ENCODE peak calls at places on chromosomes 5 and 9, in ten cellular contexts. One of them, this sample, is unnamed.

GRCh38 chr9:114481789-114482188 is 23.5 kb downstream of the WHRN start:
- DNase-seq in tibial artery: no peak
- DNase-seq in AML-193: no peak
- DNase-seq in GM10248: no peak
- DNase-seq in activated CD8-positive, alpha-beta memory T cell treated with anti-CD3 and anti-CD28 coated beads, Interleukin-2, amount 50 U/mL, for 48 hours: no peak
- DNase-seq in body of pancreas: no peak
- DNase-seq in activated CD4-positive, alpha-beta memory T cell treated with anti-CD3 and anti-CD28 coated beads, Interleukin-2, amount 10 ng/mL, durations not matched to agents 7 days and 5 days: no peak
- DNase-seq in Karpas-422: no peak
- DNase-seq in keratinocyte: no peak
- DNase-seq in NCI-H69: no peak
- DNase-seq in this sample: no peak

GRCh38 chr9:131361202-131361833 is 32.6 kb upstream of the PRRC2B start:
- DNase-seq in NCI-H69: peak
- DNase-seq in Karpas-422: no peak
- DNase-seq in tibial artery: no peak
- DNase-seq in activated CD4-positive, alpha-beta memory T cell treated with anti-CD3 and anti-CD28 coated beads, Interleukin-2, amount 10 ng/mL, durations not matched to agents 7 days and 5 days: no peak
- DNase-seq in GM10248: no peak
- DNase-seq in activated CD8-positive, alpha-beta memory T cell treated with anti-CD3 and anti-CD28 coated beads, Interleukin-2, amount 50 U/mL, for 48 hours: peak
- DNase-seq in keratinocyte: peak
- DNase-seq in body of pancreas: no peak
- DNase-seq in AML-193: no peak
- DNase-seq in this sample: peak

GRCh38 chr9:2859776-2860379 is 16.0 kb upstream of the PUM3 start:
- DNase-seq in AML-193: peak
- DNase-seq in NCI-H69: peak
- DNase-seq in keratinocyte: no peak
- DNase-seq in body of pancreas: peak
- DNase-seq in Karpas-422: peak
- DNase-seq in tibial artery: no peak
- DNase-seq in activated CD4-positive, alpha-beta memory T cell treated with anti-CD3 and anti-CD28 coated beads, Interleukin-2, amount 10 ng/mL, durations not matched to agents 7 days and 5 days: peak
- DNase-seq in GM10248: peak
- DNase-seq in activated CD8-positive, alpha-beta memory T cell treated with anti-CD3 and anti-CD28 coated beads, Interleukin-2, amount 50 U/mL, for 48 hours: peak
- DNase-seq in this sample: peak

GRCh38 chr5:148388692-148389091 is 4.9 kb downstream of the FBXO38 start:
- DNase-seq in keratinocyte: no peak
- DNase-seq in activated CD4-positive, alpha-beta memory T cell treated with anti-CD3 and anti-CD28 coated beads, Interleukin-2, amount 10 ng/mL, durations not matched to agents 7 days and 5 days: no peak
- DNase-seq in GM10248: no peak
- DNase-seq in body of pancreas: no peak
- DNase-seq in activated CD8-positive, alpha-beta memory T cell treated with anti-CD3 and anti-CD28 coated beads, Interleukin-2, amount 50 U/mL, for 48 hours: no peak
- DNase-seq in tibial artery: no peak
- DNase-seq in Karpas-422: no peak
- DNase-seq in AML-193: no peak
- DNase-seq in NCI-H69: no peak
- DNase-seq in this sample: no peak

GRCh38 chr9:87662808-87663528 is 63.0 kb upstream of the CTSL start:
- DNase-seq in keratinocyte: peak
- DNase-seq in AML-193: peak
- DNase-seq in GM10248: peak
- DNase-seq in body of pancreas: peak
- DNase-seq in activated CD8-positive, alpha-beta memory T cell treated with anti-CD3 and anti-CD28 coated beads, Interleukin-2, amount 50 U/mL, for 48 hours: peak
- DNase-seq in NCI-H69: peak
- DNase-seq in tibial artery: peak
- DNase-seq in Karpas-422: peak
- DNase-seq in activated CD4-positive, alpha-beta memory T cell treated with anti-CD3 and anti-CD28 coated beads, Interleukin-2, amount 10 ng/mL, durations not matched to agents 7 days and 5 days: peak
- DNase-seq in this sample: peak

GRCh38 chr9:119588874-119589560 is 219.8 kb upstream of the BRINP1 start:
- DNase-seq in GM10248: no peak
- DNase-seq in body of pancreas: no peak
- DNase-seq in Karpas-422: no peak
- DNase-seq in NCI-H69: peak
- DNase-seq in activated CD8-positive, alpha-beta memory T cell treated with anti-CD3 and anti-CD28 coated beads, Interleukin-2, amount 50 U/mL, for 48 hours: no peak
- DNase-seq in keratinocyte: no peak
- DNase-seq in tibial artery: no peak
- DNase-seq in AML-193: no peak
- DNase-seq in activated CD4-positive, alpha-beta memory T cell treated with anti-CD3 and anti-CD28 coated beads, Interleukin-2, amount 10 ng/mL, durations not matched to agents 7 days and 5 days: no peak
- DNase-seq in this sample: no peak

GRCh38 chr5:535781-536698 is 11.8 kb upstream of the SLC9A3 start:
- DNase-seq in GM10248: no peak
- DNase-seq in body of pancreas: no peak
- DNase-seq in keratinocyte: no peak
- DNase-seq in tibial artery: no peak
- DNase-seq in Karpas-422: no peak
- DNase-seq in activated CD8-positive, alpha-beta memory T cell treated with anti-CD3 and anti-CD28 coated beads, Interleukin-2, amount 50 U/mL, for 48 hours: no peak
- DNase-seq in NCI-H69: no peak
- DNase-seq in AML-193: no peak
- DNase-seq in activated CD4-positive, alpha-beta memory T cell treated with anti-CD3 and anti-CD28 coated beads, Interleukin-2, amount 10 ng/mL, durations not matched to agents 7 days and 5 days: no peak
- DNase-seq in this sample: no peak

GRCh38 chr9:126419475-126419874 is 92.8 kb downstream of the MVB12B start:
- DNase-seq in Karpas-422: no peak
- DNase-seq in AML-193: no peak
- DNase-seq in GM10248: no peak
- DNase-seq in keratinocyte: no peak
- DNase-seq in activated CD8-positive, alpha-beta memory T cell treated with anti-CD3 and anti-CD28 coated beads, Interleukin-2, amount 50 U/mL, for 48 hours: no peak
- DNase-seq in tibial artery: no peak
- DNase-seq in body of pancreas: no peak
- DNase-seq in activated CD4-positive, alpha-beta memory T cell treated with anti-CD3 and anti-CD28 coated beads, Interleukin-2, amount 10 ng/mL, durations not matched to agents 7 days and 5 days: no peak
- DNase-seq in NCI-H69: peak
- DNase-seq in this sample: no peak

GRCh38 chr5:41794478-41794877 is 75.7 kb downstream of the OXCT1 start:
- DNase-seq in AML-193: no peak
- DNase-seq in GM10248: no peak
- DNase-seq in NCI-H69: peak
- DNase-seq in keratinocyte: peak
- DNase-seq in activated CD8-positive, alpha-beta memory T cell treated with anti-CD3 and anti-CD28 coated beads, Interleukin-2, amount 50 U/mL, for 48 hours: no peak
- DNase-seq in tibial artery: no peak
- DNase-seq in activated CD4-positive, alpha-beta memory T cell treated with anti-CD3 and anti-CD28 coated beads, Interleukin-2, amount 10 ng/mL, durations not matched to agents 7 days and 5 days: no peak
- DNase-seq in body of pancreas: no peak
- DNase-seq in Karpas-422: no peak
- DNase-seq in this sample: no peak

GRCh38 chr5:116382025-116382873 is 192.4 kb downstream of the SEMA6A start:
- DNase-seq in activated CD4-positive, alpha-beta memory T cell treated with anti-CD3 and anti-CD28 coated beads, Interleukin-2, amount 10 ng/mL, durations not matched to agents 7 days and 5 days: no peak
- DNase-seq in body of pancreas: no peak
- DNase-seq in tibial artery: no peak
- DNase-seq in NCI-H69: peak
- DNase-seq in AML-193: no peak
- DNase-seq in keratinocyte: no peak
- DNase-seq in activated CD8-positive, alpha-beta memory T cell treated with anti-CD3 and anti-CD28 coated beads, Interleukin-2, amount 50 U/mL, for 48 hours: no peak
- DNase-seq in GM10248: no peak
- DNase-seq in Karpas-422: no peak
- DNase-seq in this sample: peak

GRCh38 chr9:125763373-125763772 is 16.2 kb downstream of the PBX3 start:
- DNase-seq in tibial artery: no peak
- DNase-seq in activated CD8-positive, alpha-beta memory T cell treated with anti-CD3 and anti-CD28 coated beads, Interleukin-2, amount 50 U/mL, for 48 hours: no peak
- DNase-seq in activated CD4-positive, alpha-beta memory T cell treated with anti-CD3 and anti-CD28 coated beads, Interleukin-2, amount 10 ng/mL, durations not matched to agents 7 days and 5 days: no peak
- DNase-seq in keratinocyte: peak
- DNase-seq in NCI-H69: peak
- DNase-seq in Karpas-422: no peak
- DNase-seq in AML-193: no peak
- DNase-seq in GM10248: no peak
- DNase-seq in body of pancreas: no peak
- DNase-seq in this sample: no peak

GRCh38 chr9:68705636-68706578 is 867 bp downstream of the PIP5K1B start:
- DNase-seq in keratinocyte: no peak
- DNase-seq in body of pancreas: no peak
- DNase-seq in NCI-H69: peak
- DNase-seq in activated CD4-positive, alpha-beta memory T cell treated with anti-CD3 and anti-CD28 coated beads, Interleukin-2, amount 10 ng/mL, durations not matched to agents 7 days and 5 days: no peak
- DNase-seq in Karpas-422: no peak
- DNase-seq in tibial artery: peak
- DNase-seq in activated CD8-positive, alpha-beta memory T cell treated with anti-CD3 and anti-CD28 coated beads, Interleukin-2, amount 50 U/mL, for 48 hours: peak
- DNase-seq in AML-193: peak
- DNase-seq in GM10248: peak
- DNase-seq in this sample: peak

GRCh38 chr9:19807182-19807892 is 18.5 kb upstream of the SLC24A2 start:
- DNase-seq in Karpas-422: no peak
- DNase-seq in activated CD8-positive, alpha-beta memory T cell treated with anti-CD3 and anti-CD28 coated beads, Interleukin-2, amount 50 U/mL, for 48 hours: no peak
- DNase-seq in AML-193: no peak
- DNase-seq in body of pancreas: no peak
- DNase-seq in GM10248: no peak
- DNase-seq in activated CD4-positive, alpha-beta memory T cell treated with anti-CD3 and anti-CD28 coated beads, Interleukin-2, amount 10 ng/mL, durations not matched to agents 7 days and 5 days: no peak
- DNase-seq in tibial artery: no peak
- DNase-seq in keratinocyte: no peak
- DNase-seq in NCI-H69: no peak
- DNase-seq in this sample: no peak

GRCh38 chr5:89628876-89629635 is 746.1 kb upstream of the MEF2C start:
- DNase-seq in NCI-H69: no peak
- DNase-seq in activated CD4-positive, alpha-beta memory T cell treated with anti-CD3 and anti-CD28 coated beads, Interleukin-2, amount 10 ng/mL, durations not matched to agents 7 days and 5 days: no peak
- DNase-seq in tibial artery: no peak
- DNase-seq in Karpas-422: no peak
- DNase-seq in body of pancreas: no peak
- DNase-seq in keratinocyte: no peak
- DNase-seq in activated CD8-positive, alpha-beta memory T cell treated with anti-CD3 and anti-CD28 coated beads, Interleukin-2, amount 50 U/mL, for 48 hours: no peak
- DNase-seq in GM10248: no peak
- DNase-seq in AML-193: no peak
- DNase-seq in this sample: no peak

GRCh38 chr5:68681929-68682328 is 411.9 kb upstream of the SLC30A5 start:
- DNase-seq in Karpas-422: no peak
- DNase-seq in tibial artery: no peak
- DNase-seq in AML-193: no peak
- DNase-seq in activated CD8-positive, alpha-beta memory T cell treated with anti-CD3 and anti-CD28 coated beads, Interleukin-2, amount 50 U/mL, for 48 hours: no peak
- DNase-seq in NCI-H69: no peak
- DNase-seq in keratinocyte: no peak
- DNase-seq in body of pancreas: no peak
- DNase-seq in GM10248: no peak
- DNase-seq in activated CD4-positive, alpha-beta memory T cell treated with anti-CD3 and anti-CD28 coated beads, Interleukin-2, amount 10 ng/mL, durations not matched to agents 7 days and 5 days: no peak
- DNase-seq in this sample: no peak

GRCh38 chr5:71586052-71586940 is 844 bp upstream of the MCCC2 start:
- DNase-seq in tibial artery: no peak
- DNase-seq in keratinocyte: no peak
- DNase-seq in activated CD8-positive, alpha-beta memory T cell treated with anti-CD3 and anti-CD28 coated beads, Interleukin-2, amount 50 U/mL, for 48 hours: no peak
- DNase-seq in GM10248: no peak
- DNase-seq in AML-193: no peak
- DNase-seq in activated CD4-positive, alpha-beta memory T cell treated with anti-CD3 and anti-CD28 coated beads, Interleukin-2, amount 10 ng/mL, durations not matched to agents 7 days and 5 days: no peak
- DNase-seq in NCI-H69: no peak
- DNase-seq in Karpas-422: peak
- DNase-seq in body of pancreas: no peak
- DNase-seq in this sample: peak

GRCh38 chr5:178330791-178331404 is 98.3 kb upstream of the PHYKPL start:
- DNase-seq in body of pancreas: no peak
- DNase-seq in keratinocyte: no peak
- DNase-seq in NCI-H69: no peak
- DNase-seq in GM10248: no peak
- DNase-seq in AML-193: peak
- DNase-seq in activated CD4-positive, alpha-beta memory T cell treated with anti-CD3 and anti-CD28 coated beads, Interleukin-2, amount 10 ng/mL, durations not matched to agents 7 days and 5 days: no peak
- DNase-seq in tibial artery: no peak
- DNase-seq in Karpas-422: no peak
- DNase-seq in activated CD8-positive, alpha-beta memory T cell treated with anti-CD3 and anti-CD28 coated beads, Interleukin-2, amount 50 U/mL, for 48 hours: no peak
- DNase-seq in this sample: no peak

GRCh38 chr5:69217154-69217731 is 17.4 kb upstream of the CDK7 start:
- DNase-seq in GM10248: peak
- DNase-seq in activated CD8-positive, alpha-beta memory T cell treated with anti-CD3 and anti-CD28 coated beads, Interleukin-2, amount 50 U/mL, for 48 hours: no peak
- DNase-seq in keratinocyte: no peak
- DNase-seq in activated CD4-positive, alpha-beta memory T cell treated with anti-CD3 and anti-CD28 coated beads, Interleukin-2, amount 10 ng/mL, durations not matched to agents 7 days and 5 days: peak
- DNase-seq in body of pancreas: peak
- DNase-seq in NCI-H69: no peak
- DNase-seq in tibial artery: no peak
- DNase-seq in Karpas-422: no peak
- DNase-seq in AML-193: no peak
- DNase-seq in this sample: no peak

GRCh38 chr9:112671256-112671655 is 46.7 kb downstream of the INIP start:
- DNase-seq in NCI-H69: no peak
- DNase-seq in activated CD4-positive, alpha-beta memory T cell treated with anti-CD3 and anti-CD28 coated beads, Interleukin-2, amount 10 ng/mL, durations not matched to agents 7 days and 5 days: no peak
- DNase-seq in Karpas-422: no peak
- DNase-seq in body of pancreas: no peak
- DNase-seq in keratinocyte: no peak
- DNase-seq in tibial artery: no peak
- DNase-seq in GM10248: no peak
- DNase-seq in AML-193: no peak
- DNase-seq in activated CD8-positive, alpha-beta memory T cell treated with anti-CD3 and anti-CD28 coated beads, Interleukin-2, amount 50 U/mL, for 48 hours: no peak
- DNase-seq in this sample: no peak

GRCh38 chr9:73151653-73152382 is at the start of gene ANXA1:
- DNase-seq in GM10248: no peak
- DNase-seq in AML-193: peak
- DNase-seq in activated CD4-positive, alpha-beta memory T cell treated with anti-CD3 and anti-CD28 coated beads, Interleukin-2, amount 10 ng/mL, durations not matched to agents 7 days and 5 days: no peak
- DNase-seq in Karpas-422: no peak
- DNase-seq in body of pancreas: no peak
- DNase-seq in tibial artery: no peak
- DNase-seq in activated CD8-positive, alpha-beta memory T cell treated with anti-CD3 and anti-CD28 coated beads, Interleukin-2, amount 50 U/mL, for 48 hours: no peak
- DNase-seq in keratinocyte: no peak
- DNase-seq in NCI-H69: peak
- DNase-seq in this sample: peak

This sample was measured in MV-4-11.